ENCODE peak calls at places on chromosomes 12 and 14, in ten cellular contexts. R is aorta; T is stomach; V is CD8-positive, alpha-beta T cell; M is heart left ventricle; W is heart right ventricle; L is adrenal gland; Q is neural progenitor cell; P is psoas muscle; I is PC-9. Y is an unnamed sample.

GRCh38 chr12:57610553-57611115 is 601 bp upstream of the ARHGEF25 start:
- DNase-seq in R (peak; percentile 81), T (no peak), V (no peak), M (peak; percentile 70), W (peak; percentile 74), L (no peak), Q (peak; percentile 61), P (peak; percentile 62), I (no peak), Y (no peak)

GRCh38 chr14:103118019-103118662 is 5.1 kb upstream of the TNFAIP2 start:
- DNase-seq in R (peak; percentile 92), T (no peak), V (no peak), M (peak; percentile 90), W (peak; percentile 92), L (peak; percentile 79), Q (no peak), P (peak; percentile 89), I (no peak), Y (no peak)

GRCh38 chr12:12927211-12928079 is 24.5 kb downstream of the GPRC5D start:
- DNase-seq in R (peak; percentile 77), T (peak; percentile 94), V (peak; percentile 1), M (peak; percentile 55), W (peak; percentile 53), L (peak; percentile 93), Q (no peak), P (peak; percentile 56), I (peak; percentile 55), Y (no peak)

GRCh38 chr14:28077005-28077404 is 689.6 kb upstream of the FOXG1 start:
- DNase-seq in R (no peak), T (no peak), V (no peak), M (no peak), W (no peak), L (no peak), Q (no peak), P (no peak), I (no peak), Y (no peak)

GRCh38 chr14:64971890-64972785 is at the start of gene RAB15:
- DNase-seq in R (peak; percentile 59), T (peak; percentile 48), V (peak; percentile 27), M (peak; percentile 32), W (peak; percentile 32), L (no peak), Q (peak; percentile 72), P (peak; percentile 59), I (no peak), Y (peak; percentile 35)

GRCh38 chr12:2648406-2648805 is 146.4 kb upstream of the FKBP4 start:
- DNase-seq in R (peak; percentile 11), T (no peak), V (no peak), M (no peak), W (no peak), L (no peak), Q (no peak), P (no peak), I (no peak), Y (no peak)

GRCh38 chr14:101687756-101688546 is 73.6 kb upstream of the PPP2R5C start:
- DNase-seq in R (no peak), T (no peak), V (no peak), M (no peak), W (no peak), L (no peak), Q (no peak), P (no peak), I (peak; percentile 79), Y (no peak)

GRCh38 chr14:34715108-34715863 is 893 bp upstream of the CFL2 start:
- DNase-seq in R (no peak), T (no peak), V (no peak), M (no peak), W (no peak), L (no peak), Q (no peak), P (no peak), I (no peak), Y (no peak)

GRCh38 chr12:116244001-116244400 is 33.5 kb downstream of the MED13L start:
- DNase-seq in R (no peak), T (no peak), V (no peak), M (no peak), W (no peak), L (no peak), Q (no peak), P (no peak), I (no peak), Y (peak; percentile 29)

GRCh38 chr14:76656592-76656991 is 104.7 kb upstream of the VASH1 start:
- DNase-seq in R (no peak), T (no peak), V (no peak), M (no peak), W (no peak), L (no peak), Q (no peak), P (no peak), I (no peak), Y (no peak)

GRCh38 chr12:52052471-52053186 is 1.4 kb downstream of the NR4A1 start:
- DNase-seq in R (no peak), T (peak; percentile 77), V (no peak), M (no peak), W (peak; percentile 50), L (peak; percentile 47), Q (no peak), P (no peak), I (peak; percentile 34), Y (peak; percentile 42)

GRCh38 chr14:101475468-101476257 is 85.6 kb upstream of the DIO3 start:
- DNase-seq in R (no peak), T (peak; percentile 23), V (no peak), M (no peak), W (no peak), L (peak; percentile 56), Q (no peak), P (no peak), I (peak; percentile 94), Y (peak; percentile 88)

GRCh38 chr14:46550836-46551235 is 100.7 kb downstream of the RPL10L start:
- DNase-seq in R (no peak), T (no peak), V (no peak), M (no peak), W (no peak), L (no peak), Q (no peak), P (no peak), I (no peak), Y (no peak)

DNA sequence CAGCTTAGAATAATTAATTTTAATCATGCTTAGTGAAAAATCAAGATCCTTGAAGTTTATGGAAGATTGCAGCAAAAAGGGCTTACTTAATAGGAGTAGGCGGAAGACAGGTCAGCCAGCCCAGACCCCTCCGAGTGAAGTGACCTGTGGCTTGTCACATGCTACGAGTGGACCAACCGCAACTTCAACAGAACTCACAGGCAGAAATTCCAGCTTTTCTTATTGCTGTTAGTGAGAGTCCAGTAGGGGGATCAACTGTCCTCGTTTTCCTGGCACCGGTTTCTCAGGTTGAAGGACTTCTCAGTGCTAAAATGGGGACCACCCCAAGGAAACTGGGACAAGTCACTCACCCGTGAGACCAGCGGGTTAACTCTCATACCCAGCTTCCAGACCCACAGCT is 72.9 kb downstream of the ACACB start:
- DNase-seq in R (no peak), T (no peak), V (no peak), M (no peak), W (no peak), L (no peak), Q (no peak), P (no peak), I (no peak), Y (no peak)
- H3K36me3 ChIP-seq in R (peaks cover 6% of the 10 kb centered on the region), T (peaks cover 100% of the 10 kb centered on the region), V (peaks cover 15% of the 10 kb centered on the region), M (peaks cover 100% of the 10 kb centered on the region), W (peaks cover 71% of the 10 kb centered on the region), L (no peaks in the 10 kb centered on the region), Q (no peaks in the 10 kb centered on the region), P (peaks cover 100% of the 10 kb centered on the region), I (no peaks in the 10 kb centered on the region), Y (peaks cover 8% of the 10 kb centered on the region)

GRCh38 chr12:68306564-68306963 is 25.6 kb downstream of the MDM1 start:
- DNase-seq in R (no peak), T (no peak), V (no peak), M (no peak), W (no peak), L (no peak), Q (no peak), P (no peak), I (no peak), Y (no peak)
- H3K36me3 ChIP-seq in R (no peaks in the 10 kb centered on the region), T (peaks cover 71% of the 10 kb centered on the region), V (peaks cover 7% of the 10 kb centered on the region), M (peaks cover 71% of the 10 kb centered on the region), W (peaks cover 22% of the 10 kb centered on the region), L (no peaks in the 10 kb centered on the region), Q (peaks cover 3% of the 10 kb centered on the region), P (peaks cover 43% of the 10 kb centered on the region), I (no peaks in the 10 kb centered on the region), Y (peaks cover 8% of the 10 kb centered on the region)

DNA sequence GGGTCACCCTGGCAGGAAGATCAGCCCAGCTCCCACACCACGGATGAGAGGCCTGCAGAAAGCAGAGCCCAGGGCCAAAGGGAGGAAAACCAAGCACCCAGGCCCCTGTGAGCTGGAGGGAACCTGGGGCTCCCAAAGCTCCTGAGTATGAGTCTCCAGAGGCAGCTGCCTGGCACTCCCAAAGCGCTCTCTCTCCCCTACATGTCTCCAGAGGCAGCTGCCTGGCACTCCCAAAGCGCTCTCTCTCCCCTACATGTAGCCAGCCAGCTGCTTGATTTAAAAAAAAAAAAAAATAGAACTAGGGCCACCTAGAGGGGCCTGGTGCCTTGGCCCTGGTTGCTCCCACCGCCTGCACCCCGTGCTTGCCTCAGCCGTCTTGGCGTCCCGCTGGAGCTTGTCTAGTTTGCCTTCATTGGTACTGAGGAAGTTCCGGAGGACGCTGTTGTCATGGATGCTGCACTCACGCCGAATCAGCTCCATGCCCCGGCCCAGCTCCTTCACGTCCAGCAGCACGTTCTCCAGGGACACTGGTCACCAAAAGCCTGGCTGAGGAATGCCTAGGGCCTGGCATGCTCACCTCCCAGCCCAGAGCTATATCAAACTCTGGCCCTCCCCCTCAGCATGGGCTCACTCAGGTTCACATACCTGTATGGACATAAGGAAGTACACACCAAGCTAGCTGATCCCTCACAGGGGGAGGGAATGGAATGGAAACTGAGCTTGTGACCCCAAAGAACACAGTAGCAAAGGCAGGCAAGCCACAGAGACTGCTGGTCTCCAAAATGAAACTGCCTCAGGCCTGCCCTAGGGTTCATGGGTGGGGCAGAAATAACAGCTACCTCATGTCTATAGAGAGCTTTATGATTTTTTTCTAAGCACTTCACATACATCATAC is 24.7 kb downstream of the PRPF40B start:
- DNase-seq in R (no peak), T (no peak), V (no peak), M (no peak), W (no peak), L (no peak), Q (no peak), P (no peak), I (no peak), Y (no peak)
- H3K36me3 ChIP-seq in R (peaks cover 3% of the 10 kb centered on the region), T (peaks cover 85% of the 10 kb centered on the region), V (peaks cover 10% of the 10 kb centered on the region), M (peaks cover 92% of the 10 kb centered on the region), W (peaks cover 16% of the 10 kb centered on the region), L (no peaks in the 10 kb centered on the region), Q (no peaks in the 10 kb centered on the region), P (peaks cover 66% of the 10 kb centered on the region), I (no peaks in the 10 kb centered on the region), Y (no peaks in the 10 kb centered on the region)

DNA sequence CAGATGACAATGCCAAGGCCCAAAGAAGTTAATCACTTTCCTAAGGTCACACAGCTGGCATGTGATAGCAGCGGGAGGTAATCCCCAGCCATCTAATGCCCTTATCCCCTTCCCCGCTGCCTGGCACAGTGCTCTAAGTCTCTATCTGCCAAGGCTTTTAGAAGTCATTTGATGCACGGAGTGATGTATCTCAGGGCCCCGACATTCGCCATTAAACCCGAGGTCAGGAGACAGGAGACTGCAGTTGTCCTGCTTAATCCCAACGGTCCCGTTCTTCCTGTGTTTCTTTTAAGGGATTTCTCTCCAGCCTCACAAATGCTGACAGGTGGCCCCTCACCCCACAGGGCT is 171.2 kb downstream of the CHST11 start:
- DNase-seq in R (no peak), T (no peak), V (no peak), M (no peak), W (no peak), L (no peak), Q (no peak), P (no peak), I (no peak), Y (no peak)
- H3K36me3 ChIP-seq in R (no peaks in the 10 kb centered on the region), T (no peaks in the 10 kb centered on the region), V (no peaks in the 10 kb centered on the region), M (no peaks in the 10 kb centered on the region), W (no peaks in the 10 kb centered on the region), L (no peaks in the 10 kb centered on the region), Q (no peaks in the 10 kb centered on the region), P (no peaks in the 10 kb centered on the region), I (no peaks in the 10 kb centered on the region), Y (no peaks in the 10 kb centered on the region)

GRCh38 chr12:26285401-26285800 is 90.0 kb downstream of the SSPN start:
- DNase-seq in R (no peak), T (no peak), V (no peak), M (no peak), W (no peak), L (no peak), Q (no peak), P (no peak), I (no peak), Y (no peak)
- H3K36me3 ChIP-seq in R (no peaks in the 10 kb centered on the region), T (no peaks in the 10 kb centered on the region), V (no peaks in the 10 kb centered on the region), M (no peaks in the 10 kb centered on the region), W (no peaks in the 10 kb centered on the region), L (no peaks in the 10 kb centered on the region), Q (no peaks in the 10 kb centered on the region), P (no peaks in the 10 kb centered on the region), I (no peaks in the 10 kb centered on the region), Y (no peaks in the 10 kb centered on the region)

Y was measured in PC-3.